ENCODE peak calls at places on chromosomes 6 and 20, in nine cellular contexts. D is uterus, U is fibroblast of pulmonary artery, K is cardiac muscle cell, R is fibroblast of mammary gland, E is mammary epithelial cell, J is AG04449, M is kidney, S is neural crest cell. L is an unnamed sample.

GRCh38 chr6:42136508-42137191 is 5.8 kb downstream of the C6orf132 start:
- DNase-seq in D (no peak), U (peak), K (peak), R (peak), E (peak), J (no peak), M (peak), S (peak), L (no peak)

GRCh38 chr6:156794546-156794945 is 17.4 kb downstream of the ARID1B start:
- DNase-seq in D (no peak), U (no peak), K (no peak), R (no peak), E (no peak), J (no peak), M (no peak), S (no peak), L (no peak)

GRCh38 chr6:117025310-117025709 is 148.3 kb downstream of the RFX6 start:
- DNase-seq in D (no peak), U (no peak), K (no peak), R (no peak), E (no peak), J (no peak), M (no peak), S (no peak), L (no peak)

GRCh38 chr20:10610266-10610665 is 63.5 kb downstream of the JAG1 start:
- DNase-seq in D (no peak), U (peak), K (no peak), R (no peak), E (no peak), J (no peak), M (peak), S (no peak), L (no peak)

GRCh38 chr6:3063733-3064700 is 4.3 kb upstream of the RIPK1 start:
- DNase-seq in D (peak), U (peak), K (peak), R (peak), E (peak), J (no peak), M (peak), S (peak), L (peak)

GRCh38 chr6:119348308-119349040 is 1.1 kb downstream of the MAN1A1 start:
- DNase-seq in D (peak), U (no peak), K (peak), R (no peak), E (no peak), J (no peak), M (peak), S (peak), L (no peak)

GRCh38 chr6:63897459-63897858 is 261.9 kb downstream of the PHF3 start:
- DNase-seq in D (no peak), U (peak), K (no peak), R (peak), E (peak), J (no peak), M (no peak), S (no peak), L (no peak)

GRCh38 chr6:25052181-25052580 is 116.4 kb upstream of the RIPOR2 start:
- DNase-seq in D (no peak), U (no peak), K (no peak), R (no peak), E (peak), J (no peak), M (no peak), S (no peak), L (no peak)

GRCh38 chr6:158999154-158999668 is 791 bp downstream of the RSPH3 start:
- DNase-seq in D (no peak), U (peak), K (no peak), R (no peak), E (peak), J (no peak), M (no peak), S (peak), L (no peak)

GRCh38 chr20:50591233-50591852 is 81.2 kb downstream of the PTPN1 start:
- DNase-seq in D (no peak), U (no peak), K (no peak), R (no peak), E (no peak), J (no peak), M (no peak), S (no peak), L (no peak)

GRCh38 chr20:35523298-35523888 is 6.1 kb downstream of the C20orf173 start:
- DNase-seq in D (no peak), U (no peak), K (no peak), R (peak), E (peak), J (no peak), M (no peak), S (peak), L (no peak)

DNA sequence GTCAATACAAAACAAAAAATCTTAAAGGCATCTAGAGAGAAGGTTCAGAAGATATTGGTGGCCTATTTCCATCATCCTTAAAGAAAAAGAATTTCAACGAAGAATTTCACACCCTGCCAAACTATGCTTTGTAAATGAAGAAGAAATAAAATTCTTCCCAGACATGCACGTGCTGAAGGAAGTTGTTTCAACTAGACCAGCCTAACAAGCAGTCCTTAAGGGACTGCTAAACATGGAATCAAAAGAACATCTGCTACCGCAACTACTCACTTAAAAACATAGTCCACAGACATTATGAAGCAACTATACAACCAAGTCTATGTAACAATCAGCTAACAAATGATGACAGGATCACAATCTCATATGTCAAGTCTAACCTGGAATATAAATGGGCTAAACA is 584.9 kb upstream of the PTCHD4 start:
- DNase-seq in D (no peak), U (no peak), K (no peak), R (no peak), E (no peak), J (no peak), M (no peak), S (no peak), L (no peak)
- TF ChIP-seq CTCF in D (no peak), U (no peak), K (no peak), R (no peak), E (no peak), J (no peak), M (no peak), S (no peak), L (no peak)

GRCh38 chr20:57921701-57922482 is 212.1 kb upstream of the PMEPA1 start:
- DNase-seq in D (no peak), U (no peak), K (no peak), R (no peak), E (no peak), J (no peak), M (no peak), S (no peak), L (no peak)
- TF ChIP-seq CTCF in D (no peak), U (no peak), K (no peak), R (no peak), E (no peak), J (no peak), M (no peak), S (no peak), L (no peak)

DNA sequence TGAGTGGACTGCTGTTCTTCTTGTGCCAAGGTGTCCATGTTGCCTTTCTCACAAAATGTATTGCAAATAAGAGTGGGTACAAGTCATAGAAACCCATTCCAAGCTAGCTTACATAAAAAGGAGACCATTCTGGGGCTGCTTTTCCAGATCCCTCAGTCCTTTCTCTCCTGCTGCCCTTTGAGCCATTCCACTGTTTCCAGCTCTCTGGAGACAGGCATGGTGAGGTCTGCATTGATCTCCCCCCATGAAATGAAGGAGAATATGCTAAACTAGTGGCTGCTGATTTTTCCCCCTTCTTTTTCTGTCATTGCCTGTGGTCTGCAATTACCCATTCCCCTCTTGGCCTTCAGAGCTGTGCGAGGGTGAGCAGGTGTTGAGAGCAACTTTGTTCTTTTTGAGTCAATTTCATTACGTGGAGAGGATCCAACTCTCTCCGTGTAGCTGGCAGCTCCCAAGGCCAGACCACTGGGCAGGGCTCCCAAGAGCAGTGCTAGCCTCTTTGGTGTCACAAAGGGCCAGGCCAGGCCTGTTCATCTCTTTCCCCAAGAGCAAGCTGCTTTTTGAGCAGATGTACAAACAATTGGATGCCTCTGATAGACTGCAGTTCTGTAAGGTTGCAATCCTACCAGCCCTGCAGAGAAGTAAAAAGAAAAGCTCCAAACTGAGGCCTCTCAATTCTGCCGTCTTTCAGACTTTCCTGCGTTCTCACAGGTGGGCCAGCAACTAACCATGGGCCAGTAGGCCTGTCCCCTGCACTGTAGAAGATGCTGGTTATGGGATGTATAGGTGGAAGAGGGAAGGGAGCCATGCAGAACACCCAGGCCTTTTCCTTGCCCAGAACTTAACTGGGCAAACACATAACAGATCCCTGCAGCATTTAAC is 96.1 kb upstream of the ARMC2 start:
- DNase-seq in D (no peak), U (no peak), K (no peak), R (no peak), E (no peak), J (no peak), M (no peak), S (no peak), L (no peak)
- TF ChIP-seq CTCF in D (no peak), U (no peak), K (no peak), R (no peak), E (no peak), J (no peak), M (no peak), S (no peak), L (no peak)

GRCh38 chr20:4102381-4102780 is 87.0 kb upstream of the RNF24 start:
- DNase-seq in D (no peak), U (no peak), K (no peak), R (peak), E (peak), J (no peak), M (no peak), S (no peak), L (no peak)
- TF ChIP-seq CTCF in D (no peak), U (no peak), K (no peak), R (no peak), E (no peak), J (no peak), M (no peak), S (no peak), L (no peak)

GRCh38 chr20:7859371-7859802 is 80.9 kb downstream of the HAO1 start:
- DNase-seq in D (no peak), U (peak), K (peak), R (peak), E (peak), J (no peak), M (no peak), S (peak), L (no peak)

GRCh38 chr20:7856756-7857155 is 83.5 kb downstream of the HAO1 start:
- DNase-seq in D (no peak), U (peak), K (no peak), R (peak), E (peak), J (no peak), M (no peak), S (no peak), L (no peak)

GRCh38 chr20:7858851-7859250 is 81.4 kb downstream of the HAO1 start:
- DNase-seq in D (no peak), U (no peak), K (no peak), R (no peak), E (no peak), J (no peak), M (no peak), S (no peak), L (no peak)

GRCh38 chr20:7853493-7853892 is 86.8 kb downstream of the HAO1 start:
- DNase-seq in D (no peak), U (no peak), K (no peak), R (peak), E (peak), J (no peak), M (no peak), S (no peak), L (no peak)

GRCh38 chr20:7855545-7855944 is 84.7 kb downstream of the HAO1 start:
- DNase-seq in D (no peak), U (no peak), K (no peak), R (no peak), E (no peak), J (no peak), M (no peak), S (no peak), L (no peak)
- TF ChIP-seq CTCF in D (no peak), U (no peak), K (no peak), R (no peak), E (no peak), J (no peak), M (no peak), S (no peak), L (no peak)

GRCh38 chr6:103516336-103516735 is 1343.4 kb downstream of the HACE1 start:
- DNase-seq in D (no peak), U (no peak), K (no peak), R (no peak), E (no peak), J (no peak), M (no peak), S (no peak), L (no peak)

GRCh38 chr6:103522045-103522444 is 1337.7 kb downstream of the HACE1 start:
- DNase-seq in D (no peak), U (no peak), K (no peak), R (no peak), E (no peak), J (no peak), M (peak), S (no peak), L (no peak)
- TF ChIP-seq CTCF in D (no peak), U (no peak), K (no peak), R (no peak), E (no peak), J (no peak), M (no peak), S (no peak), L (no peak)

GRCh38 chr6:122839477-122839876 is 50.4 kb downstream of the SMPDL3A start:
- DNase-seq in D (peak), U (peak), K (peak), R (peak), E (peak), J (no peak), M (no peak), S (peak), L (peak)

GRCh38 chr6:122833229-122833556 is 44.1 kb downstream of the SMPDL3A start:
- DNase-seq in D (no peak), U (no peak), K (no peak), R (no peak), E (no peak), J (no peak), M (no peak), S (peak), L (no peak)

GRCh38 chr6:122839906-122840305 is 50.8 kb downstream of the SMPDL3A start:
- DNase-seq in D (no peak), U (no peak), K (no peak), R (no peak), E (no peak), J (no peak), M (no peak), S (no peak), L (no peak)

GRCh38 chr6:122832515-122833228 is 43.6 kb downstream of the SMPDL3A start:
- DNase-seq in D (no peak), U (no peak), K (no peak), R (no peak), E (no peak), J (no peak), M (no peak), S (no peak), L (no peak)

GRCh38 chr6:122838060-122838780 is 49.2 kb downstream of the SMPDL3A start:
- DNase-seq in D (no peak), U (peak), K (peak), R (peak), E (no peak), J (no peak), M (no peak), S (no peak), L (peak)
- TF ChIP-seq CTCF in D (no peak), U (peak), K (peak), R (peak), E (peak), J (peak), M (peak), S (peak), L (peak)

L was measured in AG09319.